ENCODE peak calls at places on chromosomes 11 and 22, in five cellular contexts. R is left ventricle myocardium inferior, K is tibial nerve, I is Peyer's patch, C is heart right ventricle. H is an unnamed sample. For H3K36me3, the result is how much of the 10 kb centered on the place peaks cover.

GRCh38 chr11:22193348-22194051 is 615 bp downstream of the ANO5 start:
- DNase-seq in C (peak), R (peak), K (no peak), I (no peak), H (peak)

GRCh38 chr22:24845036-24845918 is 39.3 kb downstream of the SGSM1 start:
- DNase-seq in R (no peak), I (no peak), C (no peak), K (no peak), H (peak)

GRCh38 chr11:71352226-71352625 is 96.0 kb downstream of the DHCR7 start:
- DNase-seq in K (no peak), C (no peak), R (no peak), I (peak), H (peak)

GRCh38 chr22:23395476-23396361 is 184.4 kb downstream of the IGLL1 start:
- DNase-seq in R (no peak), K (no peak), I (peak), C (no peak), H (peak)

GRCh38 chr11:57638005-57638760 is 11.5 kb downstream of the YPEL4 start:
- DNase-seq in R (peak), C (peak), K (no peak), I (no peak), H (peak)

GRCh38 chr11:104254347-104254746 is 90.4 kb upstream of the PDGFD start:
- DNase-seq in I (no peak), R (no peak), C (peak), K (no peak), H (no peak)

GRCh38 chr22:44848791-44849410 is 96.5 kb downstream of the ARHGAP8 start:
- DNase-seq in I (peak), C (no peak), K (no peak), R (no peak), H (no peak)

GRCh38 chr11:34823639-34824038 is 92.5 kb downstream of the APIP start:
- DNase-seq in R (no peak), C (no peak), K (no peak), I (no peak), H (no peak)

GRCh38 chr11:54558919-54559318 is 44.9 kb downstream of the OR4C46 start:
- DNase-seq in I (no peak), K (no peak), C (no peak), R (no peak), H (no peak)

GRCh38 chr11:953513-953912 is 27.8 kb downstream of the AP2A2 start:
- DNase-seq in C (no peak), K (no peak), I (no peak), R (no peak), H (no peak)

GRCh38 chr22:28013611-28014010 is 94.6 kb upstream of the PITPNB start:
- DNase-seq in R (peak), K (no peak), I (no peak), C (no peak), H (no peak)

GRCh38 chr11:45333506-45333971 is 47.4 kb upstream of the SYT13 start:
- DNase-seq in K (no peak), I (no peak), R (peak), C (peak), H (no peak)

GRCh38 chr11:2426826-2427521 is 17.3 kb downstream of the TRPM5 start:
- DNase-seq in R (no peak), K (no peak), I (peak), C (no peak), H (no peak)

GRCh38 chr11:32081129-32081641 is 9.7 kb upstream of the RCN1 start:
- DNase-seq in C (no peak), K (no peak), I (no peak), R (peak), H (peak)

GRCh38 chr22:17984114-17984513 is 40.2 kb downstream of the MICAL3 start:
- DNase-seq in C (no peak), K (no peak), I (no peak), R (no peak), H (no peak)

GRCh38 chr11:17951685-17952388 is 61.0 kb downstream of the SERGEF start:
- DNase-seq in I (no peak), C (no peak), K (no peak), R (no peak), H (no peak)

GRCh38 chr11:124612567-124613245 is 1.5 kb downstream of the PANX3 start:
- DNase-seq in C (no peak), K (no peak), R (no peak), I (no peak), H (no peak)

GRCh38 chr11:126109941-126110731 is 47.5 kb upstream of the CDON start:
- DNase-seq in K (no peak), I (no peak), C (no peak), R (no peak), H (peak)

DNA sequence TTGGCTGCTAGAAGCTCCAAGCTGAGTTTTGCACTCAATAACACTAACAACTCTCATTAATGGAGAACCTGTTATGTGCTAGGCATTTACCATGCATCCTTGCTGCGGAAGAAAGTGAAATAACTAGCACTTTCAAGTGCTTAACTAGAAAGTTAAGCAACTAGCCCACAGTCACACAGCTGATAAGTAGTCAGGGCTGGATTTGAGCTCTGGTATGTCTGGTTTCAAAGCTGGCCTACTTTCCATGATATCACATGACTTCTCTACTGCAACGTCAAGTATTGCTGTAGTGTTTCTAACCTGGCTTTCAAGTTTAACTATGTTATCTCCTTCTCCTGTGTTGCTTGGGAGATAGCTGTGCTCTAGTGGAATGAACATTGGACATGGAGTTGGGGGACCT is 12.1 kb downstream of the SLC15A3 start:
- DNase-seq in K (no peak), I (no peak), C (no peak), R (no peak), H (no peak)
- H3K36me3 ChIP-seq in K (under half), I (under half), C (under half), R (under half), H (under half)

DNA sequence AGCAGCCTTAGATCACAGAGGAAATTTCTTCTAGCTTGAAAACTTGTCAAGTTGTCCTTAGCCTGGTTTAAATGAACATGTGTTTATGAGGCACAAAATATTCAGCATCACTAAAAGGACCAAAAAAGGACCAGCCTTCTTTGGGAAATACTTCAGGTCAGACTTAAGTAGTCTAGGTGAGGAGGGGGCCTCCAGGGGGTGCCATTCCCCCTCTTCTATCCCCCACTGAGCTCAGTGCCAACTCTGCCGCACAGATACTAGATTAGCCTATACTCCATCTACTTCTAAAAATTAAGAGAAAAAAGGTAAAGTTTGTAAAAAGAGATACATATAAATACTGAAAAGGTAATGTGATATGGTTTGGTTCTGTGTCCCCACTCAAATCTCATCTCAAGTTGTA is 20.6 kb downstream of the CLTCL1 start:
- DNase-seq in R (no peak), C (no peak), K (no peak), I (no peak), H (no peak)
- H3K36me3 ChIP-seq in R (under half), C (under half), K (under half), I (under half), H (under half)

GRCh38 chr11:12155696-12156095 is 45.3 kb downstream of the MICAL2 start:
- DNase-seq in C (no peak), K (no peak), R (no peak), I (no peak), H (no peak)
- H3K36me3 ChIP-seq in C (under half), K (under half), R (under half), I (under half), H (under half)

DNA sequence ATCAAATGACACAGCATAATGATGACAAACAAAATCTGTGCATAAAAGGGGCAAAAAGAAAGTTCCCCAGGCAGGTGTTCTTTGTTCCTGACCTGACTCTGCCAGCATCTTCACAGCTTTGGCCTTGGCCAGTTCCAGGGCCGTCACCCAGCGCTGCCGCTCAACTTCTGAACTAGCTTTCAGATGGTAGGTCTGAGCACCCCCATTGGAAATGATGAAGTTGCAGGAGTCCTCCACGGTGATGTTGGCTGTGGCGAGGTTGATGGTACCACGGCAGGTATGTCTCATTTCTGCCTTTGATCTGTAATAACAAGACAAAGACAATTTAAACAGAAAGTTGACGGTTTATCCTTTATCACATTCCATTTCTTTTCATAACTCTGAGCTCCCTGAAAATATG is 5.3 kb downstream of the OSBP start:
- DNase-seq in I (no peak), R (no peak), C (no peak), K (no peak), H (no peak)
- H3K36me3 ChIP-seq in I (under half), R (half or more), C (half or more), K (under half), H (half or more)

DNA sequence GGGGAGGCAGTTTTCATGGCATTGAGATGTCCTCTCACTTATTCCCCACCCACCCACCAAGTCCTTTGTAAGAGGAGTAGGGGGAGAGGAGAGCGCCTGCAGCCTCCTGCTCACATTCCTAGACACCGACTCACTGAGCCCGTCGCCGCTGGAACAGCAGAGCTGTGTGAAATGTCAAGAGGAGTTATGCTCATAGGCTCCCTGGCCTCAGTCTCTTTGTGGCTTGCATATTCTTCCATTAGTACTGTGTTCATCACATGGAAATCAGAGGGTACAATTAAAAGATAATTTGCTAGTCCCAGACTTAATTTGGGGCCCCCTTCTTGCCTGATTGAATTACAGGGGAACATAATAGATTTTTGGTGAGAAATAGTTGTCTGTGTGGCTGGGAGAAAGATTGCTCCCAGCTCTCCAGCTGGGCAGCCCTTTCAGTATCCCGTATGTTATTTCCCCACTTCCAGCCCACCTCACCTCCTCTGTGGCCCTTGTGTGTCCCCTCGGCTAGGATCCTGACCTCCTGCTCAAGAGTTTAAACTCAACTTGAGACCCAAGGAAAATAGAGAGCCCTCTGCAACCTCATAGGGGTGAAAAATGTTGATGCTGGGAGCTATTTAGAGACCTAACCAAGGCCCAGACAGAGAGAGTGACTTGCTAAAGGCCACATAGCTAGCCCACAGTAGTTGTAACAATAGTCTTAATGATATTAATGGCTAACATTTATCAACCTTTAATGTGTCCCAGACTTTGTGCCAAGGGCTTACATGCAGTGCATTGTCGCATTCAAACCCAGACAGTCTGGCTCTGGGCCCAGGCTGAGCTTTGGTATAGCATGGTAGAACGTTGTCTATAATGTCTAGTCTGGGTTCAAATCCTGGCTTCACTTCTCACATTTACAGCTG is 32.2 kb downstream of the LIMK2 start:
- DNase-seq in K (no peak), I (no peak), C (no peak), R (no peak), H (peak)
- H3K36me3 ChIP-seq in K (under half), I (under half), C (under half), R (under half), H (under half)

GRCh38 chr11:46776878-46777277 is 57.9 kb downstream of the F2 start:
- DNase-seq in R (no peak), C (no peak), K (no peak), I (no peak), H (no peak)

GRCh38 chr11:46778416-46778815 is 59.4 kb downstream of the F2 start:
- DNase-seq in R (no peak), K (no peak), I (no peak), C (no peak), H (no peak)
- H3K36me3 ChIP-seq in R (half or more), K (under half), I (under half), C (half or more), H (under half)

GRCh38 chr22:35409783-35410662 is 10.1 kb downstream of the MCM5 start:
- DNase-seq in K (no peak), R (no peak), I (no peak), C (peak), H (no peak)

GRCh38 chr22:35413624-35414023 is 13.7 kb downstream of the MCM5 start:
- DNase-seq in C (no peak), K (no peak), I (no peak), R (no peak), H (no peak)

GRCh38 chr22:35407352-35407751 is 7.4 kb downstream of the MCM5 start:
- DNase-seq in K (no peak), I (no peak), R (no peak), C (no peak), H (no peak)

GRCh38 chr22:35411112-35411511 is 11.2 kb downstream of the MCM5 start:
- DNase-seq in I (no peak), K (no peak), C (peak), R (no peak), H (no peak)

DNA sequence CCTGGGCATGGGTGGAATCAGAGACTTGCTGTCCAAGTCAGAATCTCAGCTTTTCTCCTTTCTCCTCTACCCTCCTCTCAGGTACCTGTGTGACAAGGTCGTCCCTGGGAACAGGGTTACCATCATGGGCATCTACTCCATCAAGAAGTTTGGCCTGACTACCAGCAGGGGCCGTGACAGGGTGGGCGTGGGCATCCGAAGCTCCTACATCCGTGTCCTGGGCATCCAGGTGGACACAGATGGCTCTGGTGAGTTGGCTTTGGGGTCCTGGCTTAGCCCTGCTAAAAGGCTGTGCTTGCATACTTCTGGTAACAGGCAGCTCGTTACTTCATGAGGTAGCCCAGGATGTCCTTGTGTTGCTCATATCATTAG is 10.7 kb downstream of the MCM5 start:
- DNase-seq in I (no peak), C (no peak), K (no peak), R (no peak), H (no peak)
- H3K36me3 ChIP-seq in I (under half), C (half or more), K (under half), R (half or more), H (under half)

GRCh38 chr22:46093796-46094195 is 56.5 kb upstream of the PPARA start:
- DNase-seq in R (no peak), I (no peak), C (no peak), K (no peak), H (no peak)

GRCh38 chr22:46094676-46095075 is 55.6 kb upstream of the PPARA start:
- DNase-seq in C (no peak), R (no peak), I (no peak), K (no peak), H (no peak)

GRCh38 chr22:46092011-46092410 is 58.3 kb upstream of the PPARA start:
- DNase-seq in R (peak), K (no peak), C (no peak), I (no peak), H (peak)

GRCh38 chr22:46091277-46091977 is 58.9 kb upstream of the PPARA start:
- DNase-seq in I (no peak), R (peak), C (no peak), K (no peak), H (peak)

DNA sequence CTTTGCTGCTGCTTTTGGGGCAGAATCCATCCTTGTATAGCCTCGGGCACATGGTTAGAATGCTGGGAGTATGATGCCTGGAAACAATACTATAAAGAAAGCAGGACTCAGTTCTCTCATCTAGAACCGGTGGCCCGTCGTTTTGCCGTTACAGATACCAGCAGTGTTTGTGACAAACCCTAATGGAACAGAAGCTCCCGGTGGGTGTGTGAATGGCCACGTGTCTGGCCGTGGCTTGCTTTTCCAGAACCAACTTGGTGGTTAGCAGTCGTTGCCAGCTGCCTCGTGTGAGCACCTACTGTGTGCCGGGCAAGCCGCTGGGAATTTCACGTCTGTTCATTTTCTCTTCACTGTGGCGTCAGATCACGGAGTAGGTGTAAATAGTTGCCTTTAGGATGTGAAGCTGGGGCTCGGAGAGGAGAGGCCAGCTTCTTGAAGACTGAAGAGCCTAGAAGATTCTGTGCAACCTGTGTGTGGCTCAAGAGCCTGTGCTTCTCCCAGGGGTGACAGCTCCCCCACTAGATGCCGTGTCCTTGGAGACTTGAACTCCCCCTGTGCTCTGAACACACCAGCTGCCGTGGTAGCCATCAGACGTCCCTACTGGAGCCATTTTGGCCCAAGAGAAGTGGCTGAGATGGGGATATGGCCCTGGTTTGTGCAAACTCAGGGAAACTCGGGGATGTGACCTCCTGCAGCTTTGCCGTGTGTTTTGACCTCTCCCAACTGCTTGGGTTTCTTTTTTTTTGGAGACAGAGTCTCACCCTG is 57.5 kb upstream of the PPARA start:
- DNase-seq in K (no peak), I (no peak), R (peak), C (no peak), H (peak)
- H3K36me3 ChIP-seq in K (under half), I (under half), R (under half), C (under half), H (under half)

GRCh38 chr11:131840542-131840941 is 470.1 kb downstream of the NTM start:
- DNase-seq in C (no peak), I (no peak), K (no peak), R (no peak), H (no peak)

GRCh38 chr11:131838016-131838415 is 467.6 kb downstream of the NTM start:
- DNase-seq in C (no peak), R (no peak), I (no peak), K (no peak), H (no peak)

GRCh38 chr11:131841925-131842635 is 471.7 kb downstream of the NTM start:
- DNase-seq in R (no peak), K (no peak), I (no peak), C (no peak), H (no peak)

GRCh38 chr11:131839326-131839725 is 468.9 kb downstream of the NTM start:
- DNase-seq in R (no peak), C (no peak), K (no peak), I (no peak), H (no peak)

DNA sequence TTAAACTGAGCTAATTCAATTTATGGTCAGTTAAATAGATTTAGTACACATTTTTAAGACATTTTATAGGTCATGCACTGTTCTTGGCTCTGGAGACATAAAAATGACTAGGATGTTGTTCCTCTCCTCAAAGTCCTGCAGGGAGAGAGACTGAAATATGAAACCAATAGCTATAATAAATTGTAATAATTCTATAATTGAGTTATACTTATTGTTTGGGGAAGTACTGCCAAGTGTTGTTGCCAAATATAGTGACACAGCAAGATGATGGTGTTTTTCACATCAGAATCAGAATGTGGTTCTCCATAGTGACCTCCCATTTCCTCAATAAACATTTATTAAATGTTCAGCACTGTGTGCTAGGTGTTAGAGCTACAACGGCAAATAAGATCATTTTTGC is 470.6 kb downstream of the NTM start:
- DNase-seq in R (no peak), K (no peak), C (no peak), I (no peak), H (no peak)
- H3K36me3 ChIP-seq in R (under half), K (under half), C (under half), I (under half), H (under half)

GRCh38 chr11:114250993-114251796 is 45.0 kb upstream of the NNMT start:
- DNase-seq in R (peak), K (peak), I (no peak), C (peak), H (peak)

GRCh38 chr11:114253771-114254170 is 42.4 kb upstream of the NNMT start:
- DNase-seq in R (no peak), K (no peak), I (no peak), C (no peak), H (no peak)

GRCh38 chr11:114247070-114247789 is 49.0 kb upstream of the NNMT start:
- DNase-seq in I (no peak), K (no peak), R (no peak), C (no peak), H (no peak)

GRCh38 chr11:114251797-114252327 is 44.3 kb upstream of the NNMT start:
- DNase-seq in I (no peak), C (no peak), R (no peak), K (no peak), H (peak)

GRCh38 chr11:114250180-114250579 is 46.0 kb upstream of the NNMT start:
- DNase-seq in C (no peak), R (no peak), K (no peak), I (no peak), H (no peak)
- H3K36me3 ChIP-seq in C (half or more), R (half or more), K (under half), I (under half), H (half or more)

H was measured in psoas muscle.